ENCODE peak calls at places on chromosome 4, in nine cellular contexts. E, G, P, U, R, S, H, B and C are unnamed samples.

GRCh38 chr4:47465008-47465407 is 1.5 kb upstream of the COMMD8 start:
- DNase-seq in E (no peak), G (no peak), P (no peak), U (no peak), R (no peak), S (peak), H (no peak), B (no peak), C (peak)

GRCh38 chr4:160351018-160351417 is 1248.1 kb downstream of the RAPGEF2 start:
- DNase-seq in E (no peak), G (peak), P (no peak), U (no peak), R (no peak), S (no peak), H (no peak), B (peak), C (peak)

GRCh38 chr4:4853371-4853823 is 6.1 kb upstream of the MSX1 start:
- DNase-seq in E (no peak), G (no peak), P (no peak), U (peak), R (no peak), S (no peak), H (no peak), B (no peak), C (no peak)

GRCh38 chr4:879730-880079 is 52.4 kb downstream of the GAK start:
- DNase-seq in E (no peak), G (peak), P (peak), U (no peak), R (no peak), S (no peak), H (no peak), B (no peak), C (no peak)

GRCh38 chr4:38174811-38175210 is 214.6 kb downstream of the PTTG2 start:
- DNase-seq in E (no peak), G (peak), P (no peak), U (no peak), R (no peak), S (no peak), H (no peak), B (peak), C (peak)

GRCh38 chr4:36348403-36348938 is 67.1 kb downstream of the DTHD1 start:
- DNase-seq in E (no peak), G (no peak), P (no peak), U (no peak), R (no peak), S (no peak), H (no peak), B (no peak), C (no peak)

GRCh38 chr4:2852481-2852881 is 8.8 kb downstream of the ADD1 start:
- DNase-seq in E (peak), G (no peak), P (peak), U (no peak), R (no peak), S (no peak), H (no peak), B (no peak), C (no peak)

GRCh38 chr4:6758732-6759131 is 23.8 kb upstream of the KIAA0232 start:
- DNase-seq in E (no peak), G (no peak), P (no peak), U (no peak), R (no peak), S (no peak), H (no peak), B (no peak), C (no peak)

GRCh38 chr4:73776363-73776762 is 36.0 kb downstream of the CXCL8 start:
- DNase-seq in E (peak), G (peak), P (no peak), U (no peak), R (peak), S (peak), H (peak), B (peak), C (peak)

GRCh38 chr4:15778191-15778741 is at the start of gene CD38:
- DNase-seq in E (peak), G (peak), P (peak), U (no peak), R (no peak), S (no peak), H (no peak), B (no peak), C (no peak)

GRCh38 chr4:169271692-169272007 is 894 bp upstream of the SH3RF1 start:
- DNase-seq in E (no peak), G (no peak), P (no peak), U (no peak), R (no peak), S (no peak), H (no peak), B (no peak), C (no peak)

GRCh38 chr4:113382704-113383103 is 333.3 kb downstream of the ANK2 start:
- DNase-seq in E (no peak), G (peak), P (no peak), U (no peak), R (no peak), S (no peak), H (peak), B (no peak), C (no peak)

GRCh38 chr4:148284526-148285193 is 157.6 kb downstream of the NR3C2 start:
- DNase-seq in E (no peak), G (peak), P (no peak), U (no peak), R (no peak), S (no peak), H (no peak), B (peak), C (peak)

GRCh38 chr4:158778712-158779111 is 9.9 kb downstream of the FNIP2 start:
- DNase-seq in E (peak), G (no peak), P (no peak), U (no peak), R (no peak), S (peak), H (no peak), B (peak), C (peak)

GRCh38 chr4:140497776-140498636 is at the start of gene MGAT4D:
- DNase-seq in E (no peak), G (no peak), P (no peak), U (peak), R (no peak), S (no peak), H (no peak), B (peak), C (no peak)

GRCh38 chr4:15457401-15458201 is 12.1 kb upstream of the CC2D2A start:
- DNase-seq in E (no peak), G (peak), P (no peak), U (no peak), R (peak), S (no peak), H (peak), B (peak), C (peak)

GRCh38 chr4:52195882-52196281 is 144.8 kb downstream of the SPATA18 start:
- DNase-seq in E (no peak), G (no peak), P (no peak), U (no peak), R (no peak), S (no peak), H (peak), B (no peak), C (no peak)

GRCh38 chr4:1802720-1803522 is 9.8 kb downstream of the FGFR3 start:
- DNase-seq in E (no peak), G (no peak), P (no peak), U (peak), R (no peak), S (no peak), H (no peak), B (no peak), C (no peak)

GRCh38 chr4:89193828-89194227 is 82.5 kb downstream of the TIGD2 start:
- DNase-seq in E (no peak), G (peak), P (no peak), U (no peak), R (no peak), S (no peak), H (no peak), B (no peak), C (no peak)

GRCh38 chr4:141654098-141654497 is 17.7 kb downstream of the IL15 start:
- DNase-seq in E (peak), G (peak), P (no peak), U (no peak), R (no peak), S (no peak), H (no peak), B (peak), C (peak)

GRCh38 chr4:47749858-47750257 is 88.0 kb downstream of the CORIN start:
- DNase-seq in E (no peak), G (no peak), P (no peak), U (no peak), R (no peak), S (no peak), H (no peak), B (no peak), C (no peak)

GRCh38 chr4:112852586-112852985 is 196.9 kb upstream of the ANK2 start:
- DNase-seq in E (no peak), G (no peak), P (no peak), U (no peak), R (no peak), S (no peak), H (peak), B (no peak), C (no peak)

GRCh38 chr4:40980318-40980883 is 230.6 kb downstream of the NSUN7 start:
- DNase-seq in E (no peak), G (no peak), P (no peak), U (no peak), R (no peak), S (no peak), H (peak), B (no peak), C (peak)

GRCh38 chr4:141240671-141241070 is 20.0 kb downstream of the ZNF330 start:
- DNase-seq in E (no peak), G (no peak), P (no peak), U (no peak), R (no peak), S (no peak), H (no peak), B (no peak), C (no peak)

GRCh38 chr4:81137446-81137845 is 77.6 kb downstream of the PRKG2 start:
- DNase-seq in E (no peak), G (peak), P (no peak), U (no peak), R (no peak), S (no peak), H (no peak), B (no peak), C (no peak)

GRCh38 chr4:53136954-53137353 is 228.9 kb downstream of the SCFD2 start:
- DNase-seq in E (no peak), G (no peak), P (no peak), U (no peak), R (no peak), S (no peak), H (no peak), B (no peak), C (no peak)

GRCh38 chr4:40749717-40750460 is at the start of gene NSUN7:
- DNase-seq in E (peak), G (peak), P (peak), U (peak), R (no peak), S (peak), H (peak), B (peak), C (peak)

GRCh38 chr4:65668201-65669007 is 1.9 kb downstream of the EPHA5 start:
- DNase-seq in E (no peak), G (peak), P (no peak), U (no peak), R (no peak), S (no peak), H (peak), B (peak), C (peak)

GRCh38 chr4:45502471-45502870 is 621.4 kb downstream of the GABRG1 start:
- DNase-seq in E (no peak), G (no peak), P (no peak), U (no peak), R (no peak), S (no peak), H (no peak), B (no peak), C (peak)

GRCh38 chr4:88964450-88964849 is 92.5 kb downstream of the FAM13A start:
- DNase-seq in E (no peak), G (peak), P (no peak), U (no peak), R (no peak), S (peak), H (peak), B (peak), C (peak)

GRCh38 chr4:37812713-37813112 is 13.8 kb upstream of the PGM2 start:
- DNase-seq in E (no peak), G (peak), P (no peak), U (no peak), R (no peak), S (peak), H (peak), B (peak), C (peak)

GRCh38 chr4:183960021-183960420 is 54.9 kb downstream of the STOX2 start:
- DNase-seq in E (peak), G (peak), P (no peak), U (no peak), R (no peak), S (no peak), H (peak), B (peak), C (peak)

DNA sequence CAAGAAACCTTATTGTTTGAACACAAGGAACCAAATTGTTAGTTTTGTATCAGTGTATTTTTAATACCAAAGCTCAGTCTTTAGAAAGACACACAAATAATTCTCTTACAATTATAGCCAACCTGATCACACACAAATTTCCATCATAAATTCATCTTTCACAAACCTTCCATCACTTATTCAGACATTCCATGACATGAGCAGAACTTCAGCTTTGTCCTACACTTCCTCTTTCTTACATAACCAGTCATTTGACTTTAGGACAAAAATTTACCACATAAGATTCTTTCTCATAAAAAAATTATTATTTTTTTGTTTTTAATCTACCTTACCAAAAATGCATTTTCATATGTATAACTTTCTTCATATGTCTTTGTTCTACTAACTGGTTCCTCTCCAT is 312.2 kb downstream of the GALNTL6 start:
- DNase-seq in E (no peak), G (no peak), P (no peak), U (no peak), R (no peak), S (no peak), H (no peak), B (no peak), C (no peak)
- H3K4me3 ChIP-seq in E (no peak), G (no peak), P (no peak), U (no peak), R (no peak), S (no peak), H (no peak), B (no peak), C (no peak)

DNA sequence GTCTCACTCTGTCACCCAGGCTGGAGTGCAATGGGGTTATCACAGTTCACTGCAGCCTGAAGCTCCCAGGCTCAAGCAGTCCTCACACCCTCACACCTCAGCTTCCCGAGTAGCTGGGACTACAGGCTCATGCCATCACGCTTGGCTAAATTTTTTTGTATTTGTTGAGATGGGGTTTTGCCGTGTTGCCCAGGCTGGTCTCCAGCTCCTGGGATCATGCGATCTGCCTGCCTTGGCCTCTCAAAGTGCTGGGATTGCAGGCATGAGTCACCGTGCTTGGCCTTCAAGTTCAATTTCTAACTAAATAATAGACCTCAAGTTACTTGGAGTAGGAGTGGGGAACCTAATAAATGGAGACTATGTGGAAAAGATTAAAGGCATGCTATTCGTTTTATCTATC is 48.9 kb downstream of the MND1 start:
- DNase-seq in E (peak), G (peak), P (no peak), U (no peak), R (no peak), S (no peak), H (peak), B (peak), C (peak)
- TF ChIP-seq CTCF in E (no peak), G (no peak), P (no peak), U (no peak), R (no peak), S (no peak), H (no peak), B (no peak), C (no peak)

GRCh38 chr4:7910721-7911015 is 29.0 kb downstream of the AFAP1 start:
- DNase-seq in E (no peak), G (no peak), P (no peak), U (no peak), R (no peak), S (no peak), H (no peak), B (no peak), C (no peak)

GRCh38 chr4:7912826-7913225 is 26.8 kb downstream of the AFAP1 start:
- DNase-seq in E (no peak), G (no peak), P (no peak), U (no peak), R (no peak), S (no peak), H (no peak), B (no peak), C (no peak)

GRCh38 chr4:7909463-7909862 is 30.2 kb downstream of the AFAP1 start:
- DNase-seq in E (no peak), G (peak), P (no peak), U (no peak), R (no peak), S (no peak), H (no peak), B (peak), C (peak)

GRCh38 chr4:7909966-7910720 is 29.5 kb downstream of the AFAP1 start:
- DNase-seq in E (no peak), G (peak), P (no peak), U (no peak), R (no peak), S (peak), H (peak), B (peak), C (peak)

GRCh38 chr4:7911044-7911578 is 28.6 kb downstream of the AFAP1 start:
- DNase-seq in E (peak), G (peak), P (no peak), U (no peak), R (no peak), S (no peak), H (peak), B (peak), C (peak)
- H3K4me3 ChIP-seq in E (no peak), G (peak), P (no peak), U (no peak), R (no peak), S (no peak), H (peak), B (peak), C (no peak)

DNA sequence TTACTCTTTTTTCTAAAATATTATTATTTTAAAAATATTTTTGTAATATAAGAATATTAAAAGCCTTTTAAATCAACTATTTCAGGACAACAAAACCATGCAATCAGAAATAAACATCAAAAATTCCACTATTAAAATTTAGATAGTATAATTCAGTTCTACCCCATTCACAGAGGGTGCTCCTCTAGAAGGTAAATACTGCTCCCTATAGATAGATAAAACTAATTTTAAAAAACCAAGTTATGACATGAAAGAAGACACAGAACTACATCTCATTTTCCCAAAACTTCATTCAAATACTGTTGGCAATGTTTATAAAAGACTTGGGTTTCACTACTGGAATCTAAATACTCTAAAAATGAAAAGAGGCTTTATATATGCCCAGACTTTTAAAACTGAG is 219.3 kb downstream of the SPOCK3 start:
- DNase-seq in E (no peak), G (no peak), P (no peak), U (no peak), R (no peak), S (no peak), H (no peak), B (no peak), C (no peak)
- TF ChIP-seq CTCF in E (no peak), G (no peak), P (no peak), U (no peak), R (no peak), S (no peak), H (no peak), B (no peak), C (no peak)

GRCh38 chr4:185735887-185736286 is 76.1 kb downstream of the SORBS2 start:
- DNase-seq in E (no peak), G (no peak), P (no peak), U (no peak), R (no peak), S (no peak), H (no peak), B (no peak), C (no peak)

GRCh38 chr4:185738851-185739250 is 73.1 kb downstream of the SORBS2 start:
- DNase-seq in E (no peak), G (no peak), P (no peak), U (no peak), R (no peak), S (no peak), H (no peak), B (no peak), C (peak)

GRCh38 chr4:185740471-185740873 is 71.5 kb downstream of the SORBS2 start:
- DNase-seq in E (no peak), G (peak), P (no peak), U (no peak), R (no peak), S (no peak), H (peak), B (peak), C (no peak)

GRCh38 chr4:185737489-185738037 is 74.4 kb downstream of the SORBS2 start:
- DNase-seq in E (no peak), G (no peak), P (no peak), U (peak), R (no peak), S (no peak), H (no peak), B (no peak), C (no peak)

DNA sequence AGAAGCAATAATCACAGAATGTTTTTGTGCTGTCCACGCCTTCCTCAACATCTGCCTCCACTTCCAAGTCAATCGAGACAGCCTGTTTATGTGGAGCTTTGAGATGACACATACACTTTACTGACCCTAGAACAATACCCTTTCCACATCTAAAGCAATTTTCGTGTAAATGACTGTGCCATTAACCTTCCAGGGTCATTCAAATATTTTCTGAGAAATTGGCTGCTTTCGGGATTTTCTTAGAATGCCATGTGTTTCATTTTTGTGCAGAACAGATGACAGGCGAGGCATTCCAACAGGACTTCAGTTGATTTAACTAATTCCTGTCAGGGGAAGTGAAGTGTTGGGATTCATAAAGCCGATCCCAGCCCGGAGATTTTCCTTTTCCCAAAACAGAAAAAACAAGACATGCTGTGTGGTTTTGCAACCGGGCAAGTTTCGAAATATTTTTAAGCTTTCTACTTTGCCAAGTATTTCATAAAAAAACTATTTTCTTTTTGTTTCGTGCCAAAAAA is 73.9 kb downstream of the SORBS2 start:
- DNase-seq in E (no peak), G (peak), P (no peak), U (no peak), R (peak), S (no peak), H (peak), B (peak), C (peak)
- H3K4me3 ChIP-seq in E (peak), G (peak), P (no peak), U (no peak), R (peak), S (no peak), H (peak), B (peak), C (no peak)

DNA sequence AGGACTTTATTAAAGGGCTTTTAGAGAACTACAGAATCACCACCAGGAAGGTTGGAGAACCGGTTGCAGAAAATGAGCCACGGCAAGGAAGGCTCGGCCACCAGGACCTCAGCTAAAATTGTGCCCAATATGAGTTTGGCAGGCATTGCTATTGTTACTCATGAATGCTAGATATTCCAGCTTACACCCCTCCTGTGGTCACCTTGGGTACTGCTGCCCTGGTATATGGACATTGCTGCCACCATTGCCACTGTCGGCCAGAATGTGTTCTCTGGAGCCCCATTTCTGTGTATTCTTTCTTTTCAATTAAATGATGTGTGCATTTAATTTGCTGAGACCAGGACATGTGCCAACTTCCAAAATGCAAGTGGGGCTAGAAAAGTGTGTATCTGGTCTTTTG is 626.7 kb upstream of the BOD1L1 start:
- DNase-seq in E (peak), G (peak), P (peak), U (no peak), R (no peak), S (no peak), H (peak), B (peak), C (peak)
- TF ChIP-seq CTCF in E (peak), G (peak), P (no peak), U (peak), R (peak), S (peak), H (peak), B (peak), C (peak)